ENCODE peak calls at places on chromosomes 7 and 10, in five cellular contexts. One of them, this sample, is unnamed.

GRCh38 chr7:50212016-50212325 is 92.5 kb upstream of the IKZF1 start:
- DNase-seq in BE2C: no peak
- DNase-seq in stimulated activated CD8-positive, alpha-beta memory T cell treated with anti-CD3 and anti-CD28 coated beads, Interleukin-15, amount 100 ng/mL, for 4 hours: no peak
- DNase-seq in CD4-positive, alpha-beta T cell: no peak
- DNase-seq in astrocyte: no peak
- DNase-seq in this sample: no peak

GRCh38 chr10:69319911-69320316 is 41.6 kb downstream of the HK1 start:
- DNase-seq in BE2C: no peak
- DNase-seq in stimulated activated CD8-positive, alpha-beta memory T cell treated with anti-CD3 and anti-CD28 coated beads, Interleukin-15, amount 100 ng/mL, for 4 hours: no peak
- DNase-seq in CD4-positive, alpha-beta T cell: no peak
- DNase-seq in astrocyte: no peak
- DNase-seq in this sample: no peak

GRCh38 chr10:79379512-79380124 is 32.3 kb downstream of the PPIF start:
- DNase-seq in BE2C: no peak
- DNase-seq in stimulated activated CD8-positive, alpha-beta memory T cell treated with anti-CD3 and anti-CD28 coated beads, Interleukin-15, amount 100 ng/mL, for 4 hours: no peak
- DNase-seq in CD4-positive, alpha-beta T cell: no peak
- DNase-seq in astrocyte: no peak
- DNase-seq in this sample: no peak

GRCh38 chr10:123896217-123896927 is 4.8 kb upstream of the CPXM2 start:
- DNase-seq in BE2C: no peak
- DNase-seq in stimulated activated CD8-positive, alpha-beta memory T cell treated with anti-CD3 and anti-CD28 coated beads, Interleukin-15, amount 100 ng/mL, for 4 hours: no peak
- DNase-seq in CD4-positive, alpha-beta T cell: no peak
- DNase-seq in astrocyte: no peak
- DNase-seq in this sample: no peak

GRCh38 chr10:11425672-11426071 is 185.8 kb downstream of the USP6NL start:
- DNase-seq in BE2C: no peak
- DNase-seq in stimulated activated CD8-positive, alpha-beta memory T cell treated with anti-CD3 and anti-CD28 coated beads, Interleukin-15, amount 100 ng/mL, for 4 hours: no peak
- DNase-seq in CD4-positive, alpha-beta T cell: no peak
- DNase-seq in astrocyte: no peak
- DNase-seq in this sample: no peak

GRCh38 chr7:128201067-128201689 is 39.9 kb upstream of the LEP start:
- DNase-seq in BE2C: peak; percentile 53
- DNase-seq in stimulated activated CD8-positive, alpha-beta memory T cell treated with anti-CD3 and anti-CD28 coated beads, Interleukin-15, amount 100 ng/mL, for 4 hours: no peak
- DNase-seq in CD4-positive, alpha-beta T cell: no peak
- DNase-seq in astrocyte: no peak
- DNase-seq in this sample: no peak

GRCh38 chr7:1591876-1592275 is 22.0 kb upstream of the PSMG3 start:
- DNase-seq in BE2C: no peak
- DNase-seq in stimulated activated CD8-positive, alpha-beta memory T cell treated with anti-CD3 and anti-CD28 coated beads, Interleukin-15, amount 100 ng/mL, for 4 hours: no peak
- DNase-seq in CD4-positive, alpha-beta T cell: no peak
- DNase-seq in astrocyte: no peak
- DNase-seq in this sample: no peak

GRCh38 chr7:121020243-121020642 is 31.7 kb downstream of the CPED1 start:
- DNase-seq in BE2C: no peak
- DNase-seq in stimulated activated CD8-positive, alpha-beta memory T cell treated with anti-CD3 and anti-CD28 coated beads, Interleukin-15, amount 100 ng/mL, for 4 hours: no peak
- DNase-seq in CD4-positive, alpha-beta T cell: no peak
- DNase-seq in astrocyte: peak; percentile 59
- DNase-seq in this sample: peak; percentile 72

GRCh38 chr7:124462249-124462648 is 303.3 kb downstream of the GPR37 start:
- DNase-seq in BE2C: no peak
- DNase-seq in stimulated activated CD8-positive, alpha-beta memory T cell treated with anti-CD3 and anti-CD28 coated beads, Interleukin-15, amount 100 ng/mL, for 4 hours: no peak
- DNase-seq in CD4-positive, alpha-beta T cell: no peak
- DNase-seq in astrocyte: peak; percentile 70
- DNase-seq in this sample: peak; percentile 94

GRCh38 chr10:86401588-86402282 is 35.1 kb upstream of the GRID1 start:
- DNase-seq in BE2C: no peak
- DNase-seq in stimulated activated CD8-positive, alpha-beta memory T cell treated with anti-CD3 and anti-CD28 coated beads, Interleukin-15, amount 100 ng/mL, for 4 hours: no peak
- DNase-seq in CD4-positive, alpha-beta T cell: no peak
- DNase-seq in astrocyte: no peak
- DNase-seq in this sample: no peak

GRCh38 chr7:128116740-128117139 is 85.5 kb upstream of the LRRC4 start:
- DNase-seq in BE2C: no peak
- DNase-seq in stimulated activated CD8-positive, alpha-beta memory T cell treated with anti-CD3 and anti-CD28 coated beads, Interleukin-15, amount 100 ng/mL, for 4 hours: no peak
- DNase-seq in CD4-positive, alpha-beta T cell: no peak
- DNase-seq in astrocyte: no peak
- DNase-seq in this sample: no peak

GRCh38 chr10:5971315-5971832 is 6.0 kb downstream of the IL15RA start:
- DNase-seq in BE2C: no peak
- DNase-seq in stimulated activated CD8-positive, alpha-beta memory T cell treated with anti-CD3 and anti-CD28 coated beads, Interleukin-15, amount 100 ng/mL, for 4 hours: no peak
- DNase-seq in CD4-positive, alpha-beta T cell: no peak
- DNase-seq in astrocyte: peak; percentile 83
- DNase-seq in this sample: no peak

GRCh38 chr7:84744388-84744787 is 442.5 kb downstream of the SEMA3D start:
- DNase-seq in BE2C: no peak
- DNase-seq in stimulated activated CD8-positive, alpha-beta memory T cell treated with anti-CD3 and anti-CD28 coated beads, Interleukin-15, amount 100 ng/mL, for 4 hours: no peak
- DNase-seq in CD4-positive, alpha-beta T cell: no peak
- DNase-seq in astrocyte: peak; percentile 16
- DNase-seq in this sample: peak; percentile 48

GRCh38 chr10:28492093-28492492 is 40.8 kb upstream of the WAC start:
- DNase-seq in BE2C: no peak
- DNase-seq in stimulated activated CD8-positive, alpha-beta memory T cell treated with anti-CD3 and anti-CD28 coated beads, Interleukin-15, amount 100 ng/mL, for 4 hours: no peak
- DNase-seq in CD4-positive, alpha-beta T cell: no peak
- DNase-seq in astrocyte: peak; percentile 13
- DNase-seq in this sample: no peak

GRCh38 chr10:120460776-120461175 is 3.7 kb downstream of the PLPP4 start:
- DNase-seq in BE2C: no peak
- DNase-seq in stimulated activated CD8-positive, alpha-beta memory T cell treated with anti-CD3 and anti-CD28 coated beads, Interleukin-15, amount 100 ng/mL, for 4 hours: no peak
- DNase-seq in CD4-positive, alpha-beta T cell: no peak
- DNase-seq in astrocyte: peak; percentile 100
- DNase-seq in this sample: peak; percentile 54

GRCh38 chr7:15749631-15750030 is 63.1 kb upstream of the MEOX2 start:
- DNase-seq in BE2C: no peak
- DNase-seq in stimulated activated CD8-positive, alpha-beta memory T cell treated with anti-CD3 and anti-CD28 coated beads, Interleukin-15, amount 100 ng/mL, for 4 hours: no peak
- DNase-seq in CD4-positive, alpha-beta T cell: no peak
- DNase-seq in astrocyte: no peak
- DNase-seq in this sample: no peak

GRCh38 chr7:44320794-44321371 is 4.5 kb downstream of the CAMK2B start:
- DNase-seq in BE2C: no peak
- DNase-seq in stimulated activated CD8-positive, alpha-beta memory T cell treated with anti-CD3 and anti-CD28 coated beads, Interleukin-15, amount 100 ng/mL, for 4 hours: no peak
- DNase-seq in CD4-positive, alpha-beta T cell: no peak
- DNase-seq in astrocyte: no peak
- DNase-seq in this sample: no peak

GRCh38 chr7:69840248-69840647 is 242.0 kb downstream of the AUTS2 start:
- DNase-seq in BE2C: no peak
- DNase-seq in stimulated activated CD8-positive, alpha-beta memory T cell treated with anti-CD3 and anti-CD28 coated beads, Interleukin-15, amount 100 ng/mL, for 4 hours: no peak
- DNase-seq in CD4-positive, alpha-beta T cell: no peak
- DNase-seq in astrocyte: peak; percentile 84
- DNase-seq in this sample: no peak

GRCh38 chr7:137146552-137146961 is 197.0 kb downstream of the PTN start:
- DNase-seq in BE2C: no peak
- DNase-seq in stimulated activated CD8-positive, alpha-beta memory T cell treated with anti-CD3 and anti-CD28 coated beads, Interleukin-15, amount 100 ng/mL, for 4 hours: no peak
- DNase-seq in CD4-positive, alpha-beta T cell: no peak
- DNase-seq in astrocyte: peak; percentile 99
- DNase-seq in this sample: peak; percentile 94

GRCh38 chr10:14779053-14779649 is 4.5 kb upstream of the FAM107B start:
- DNase-seq in BE2C: no peak
- DNase-seq in stimulated activated CD8-positive, alpha-beta memory T cell treated with anti-CD3 and anti-CD28 coated beads, Interleukin-15, amount 100 ng/mL, for 4 hours: no peak
- DNase-seq in CD4-positive, alpha-beta T cell: no peak
- DNase-seq in astrocyte: peak; percentile 10
- DNase-seq in this sample: peak; percentile 80

GRCh38 chr7:79132844-79133451 is 320.5 kb downstream of the MAGI2 start:
- DNase-seq in BE2C: no peak
- DNase-seq in stimulated activated CD8-positive, alpha-beta memory T cell treated with anti-CD3 and anti-CD28 coated beads, Interleukin-15, amount 100 ng/mL, for 4 hours: no peak
- DNase-seq in CD4-positive, alpha-beta T cell: no peak
- DNase-seq in astrocyte: no peak
- DNase-seq in this sample: peak; percentile 52

GRCh38 chr7:32316831-32317230 is 173.3 kb downstream of the LSM5 start:
- DNase-seq in BE2C: no peak
- DNase-seq in stimulated activated CD8-positive, alpha-beta memory T cell treated with anti-CD3 and anti-CD28 coated beads, Interleukin-15, amount 100 ng/mL, for 4 hours: no peak
- DNase-seq in CD4-positive, alpha-beta T cell: no peak
- DNase-seq in astrocyte: no peak
- DNase-seq in this sample: no peak

GRCh38 chr7:51025668-51026067 is 243.0 kb upstream of the GRB10 start:
- DNase-seq in BE2C: no peak
- DNase-seq in stimulated activated CD8-positive, alpha-beta memory T cell treated with anti-CD3 and anti-CD28 coated beads, Interleukin-15, amount 100 ng/mL, for 4 hours: no peak
- DNase-seq in CD4-positive, alpha-beta T cell: no peak
- DNase-seq in astrocyte: no peak
- DNase-seq in this sample: no peak

GRCh38 chr10:129940617-129941198 is 23.4 kb downstream of the EBF3 start:
- DNase-seq in BE2C: no peak
- DNase-seq in stimulated activated CD8-positive, alpha-beta memory T cell treated with anti-CD3 and anti-CD28 coated beads, Interleukin-15, amount 100 ng/mL, for 4 hours: no peak
- DNase-seq in CD4-positive, alpha-beta T cell: no peak
- DNase-seq in astrocyte: no peak
- DNase-seq in this sample: no peak

GRCh38 chr10:78362406-78363022 is 328.9 kb downstream of the RPS24 start:
- DNase-seq in BE2C: no peak
- DNase-seq in stimulated activated CD8-positive, alpha-beta memory T cell treated with anti-CD3 and anti-CD28 coated beads, Interleukin-15, amount 100 ng/mL, for 4 hours: no peak
- DNase-seq in CD4-positive, alpha-beta T cell: no peak
- DNase-seq in astrocyte: no peak
- DNase-seq in this sample: no peak

GRCh38 chr7:139743967-139744767 is 33.6 kb downstream of the HIPK2 start:
- DNase-seq in BE2C: no peak
- DNase-seq in stimulated activated CD8-positive, alpha-beta memory T cell treated with anti-CD3 and anti-CD28 coated beads, Interleukin-15, amount 100 ng/mL, for 4 hours: no peak
- DNase-seq in CD4-positive, alpha-beta T cell: no peak
- DNase-seq in astrocyte: peak; percentile 50
- DNase-seq in this sample: peak; percentile 40

GRCh38 chr7:40310213-40310612 is 175.4 kb downstream of the SUGCT start:
- DNase-seq in BE2C: no peak
- DNase-seq in stimulated activated CD8-positive, alpha-beta memory T cell treated with anti-CD3 and anti-CD28 coated beads, Interleukin-15, amount 100 ng/mL, for 4 hours: no peak
- DNase-seq in CD4-positive, alpha-beta T cell: no peak
- DNase-seq in astrocyte: peak; percentile 76
- DNase-seq in this sample: peak; percentile 12

GRCh38 chr7:105249216-105249615 is 139.5 kb downstream of the SRPK2 start:
- DNase-seq in BE2C: no peak
- DNase-seq in stimulated activated CD8-positive, alpha-beta memory T cell treated with anti-CD3 and anti-CD28 coated beads, Interleukin-15, amount 100 ng/mL, for 4 hours: no peak
- DNase-seq in CD4-positive, alpha-beta T cell: no peak
- DNase-seq in astrocyte: peak; percentile 61
- DNase-seq in this sample: peak; percentile 19

GRCh38 chr10:32210306-32211045 is 136.5 kb downstream of the EPC1 start:
- DNase-seq in BE2C: no peak
- DNase-seq in stimulated activated CD8-positive, alpha-beta memory T cell treated with anti-CD3 and anti-CD28 coated beads, Interleukin-15, amount 100 ng/mL, for 4 hours: no peak
- DNase-seq in CD4-positive, alpha-beta T cell: no peak
- DNase-seq in astrocyte: peak; percentile 31
- DNase-seq in this sample: peak; percentile 59

GRCh38 chr7:50092579-50093411 is at the start of gene ZPBP:
- DNase-seq in BE2C: no peak
- DNase-seq in stimulated activated CD8-positive, alpha-beta memory T cell treated with anti-CD3 and anti-CD28 coated beads, Interleukin-15, amount 100 ng/mL, for 4 hours: no peak
- DNase-seq in CD4-positive, alpha-beta T cell: peak; percentile 45
- DNase-seq in astrocyte: peak; percentile 1
- DNase-seq in this sample: peak; percentile 4

GRCh38 chr10:60818134-60818770 is 40.0 kb downstream of the CDK1 start:
- DNase-seq in BE2C: no peak
- DNase-seq in stimulated activated CD8-positive, alpha-beta memory T cell treated with anti-CD3 and anti-CD28 coated beads, Interleukin-15, amount 100 ng/mL, for 4 hours: no peak
- DNase-seq in CD4-positive, alpha-beta T cell: no peak
- DNase-seq in astrocyte: peak; percentile 90
- DNase-seq in this sample: peak; percentile 65